ENCODE peak calls at places on chromosome 18, in nine cellular contexts. E is stimulated activated CD4-positive, alpha-beta T cell treated with anti-CD3 and anti-CD28 coated beads, Interleukin-1b, Interleukin-23, amount 100 ng/mL, for 24 hours; P is endothelial cell of umbilical vein; F is HEK293T; W is foreskin fibroblast; K is fibroblast of the aortic adventitia; H is activated CD4-positive, alpha-beta T cell treated with anti-CD3 and anti-CD28 coated beads, Interleukin-2, amount 50 U/mL, for 1 hour; Y is tibial artery; I is chondrocyte. X is an unnamed sample.

GRCh38 chr18:24683965-24684364 is 223.5 kb downstream of the HRH4 start:
- DNase-seq in K (no peak), H (no peak), E (no peak), P (no peak), F (no peak), Y (no peak), I (no peak), W (no peak), X (no peak)

GRCh38 chr18:76491801-76492668 is 3.0 kb downstream of the ZNF516 start:
- DNase-seq in H (no peak), Y (no peak), I (peak), E (peak), K (peak), P (peak), F (no peak), W (peak), X (peak)

GRCh38 chr18:54630963-54631362 is 39.9 kb downstream of the DYNAP start:
- DNase-seq in I (no peak), W (no peak), H (no peak), Y (no peak), K (no peak), F (no peak), P (no peak), E (no peak), X (no peak)

GRCh38 chr18:67354692-67355091 is 161.8 kb downstream of the DSEL start:
- DNase-seq in K (no peak), E (no peak), Y (no peak), F (no peak), H (no peak), W (no peak), I (no peak), P (no peak), X (no peak)

GRCh38 chr18:69787825-69788547 is 159.7 kb downstream of the CD226 start:
- DNase-seq in I (no peak), H (no peak), Y (no peak), K (peak), P (peak), W (peak), E (no peak), F (no peak), X (peak)

GRCh38 chr18:54608008-54608642 is 17.1 kb downstream of the DYNAP start:
- DNase-seq in E (no peak), H (no peak), W (peak), Y (no peak), K (peak), P (peak), F (no peak), I (no peak), X (peak)

GRCh38 chr18:51032193-51032592 is 2.2 kb downstream of the SMAD4 start:
- DNase-seq in I (no peak), E (no peak), W (no peak), F (no peak), H (no peak), Y (no peak), K (no peak), P (no peak), X (no peak)

GRCh38 chr18:70295192-70295522 is 6.3 kb downstream of the SOCS6 start:
- DNase-seq in P (no peak), I (no peak), W (no peak), K (no peak), Y (no peak), E (no peak), F (no peak), H (no peak), X (no peak)

GRCh38 chr18:74898965-74899364 is 301.3 kb downstream of the ZNF407 start:
- DNase-seq in I (no peak), Y (no peak), F (no peak), K (peak), E (no peak), H (no peak), P (peak), W (peak), X (peak)

GRCh38 chr18:48222118-48222517 is 187.1 kb downstream of the ZBTB7C start:
- DNase-seq in H (no peak), F (peak), P (no peak), Y (no peak), K (peak), I (no peak), W (peak), E (no peak), X (peak)

GRCh38 chr18:7177131-7177744 is 53.7 kb upstream of the LRRC30 start:
- DNase-seq in I (no peak), W (peak), K (peak), H (no peak), E (no peak), F (peak), Y (no peak), P (peak), X (peak)

GRCh38 chr18:53909668-53910067 is 314.8 kb downstream of the MBD2 start:
- DNase-seq in H (no peak), E (no peak), W (no peak), P (no peak), Y (no peak), I (no peak), F (peak), K (peak), X (no peak)